ENCODE peak calls at places on chromosomes 16 and 17, in five cellular contexts. L is A549, S is GM23338, I is PC-3, J is cardiac fibroblast. U is an unnamed sample.

GRCh38 chr17:6544011-6544370 is 12.4 kb downstream of the PITPNM3 start:
- DNase-seq in L (no peak), S (no peak), I (no peak), J (no peak), U (no peak)

GRCh38 chr16:81567987-81568748 is 123.6 kb downstream of the CMIP start:
- DNase-seq in L (peak; percentile 60), S (no peak), I (peak; percentile 78), J (peak; percentile 81), U (no peak)

GRCh38 chr17:27746881-27747280 is 53.4 kb downstream of the NOS2 start:
- DNase-seq in L (no peak), S (no peak), I (no peak), J (no peak), U (no peak)

GRCh38 chr17:63349478-63350000 is 96.6 kb downstream of the CYB561 start:
- DNase-seq in L (no peak), S (no peak), I (no peak), J (peak; percentile 60), U (no peak)

GRCh38 chr17:9406046-9406631 is 169.5 kb downstream of the STX8 start:
- DNase-seq in L (no peak), S (no peak), I (no peak), J (no peak), U (no peak)

GRCh38 chr17:64022631-64023063 is 2.2 kb upstream of the ICAM2 start:
- DNase-seq in L (no peak), S (no peak), I (no peak), J (no peak), U (no peak)

GRCh38 chr17:20009052-20009301 is 182 bp upstream of the SPECC1 start:
- DNase-seq in L (no peak), S (peak; percentile 84), I (no peak), J (no peak), U (no peak)

GRCh38 chr17:42989726-42990652 is 8.2 kb upstream of the RPL27 start:
- DNase-seq in L (peak; percentile 64), S (no peak), I (peak; percentile 90), J (no peak), U (no peak)

GRCh38 chr17:57068707-57069106 is 16.3 kb upstream of the AKAP1 start:
- DNase-seq in L (no peak), S (no peak), I (no peak), J (no peak), U (no peak)

GRCh38 chr16:74291577-74292208 is 4.9 kb upstream of the PSMD7 start:
- DNase-seq in L (no peak), S (no peak), I (no peak), J (no peak), U (no peak)

GRCh38 chr16:12260647-12261262 is 284.2 kb downstream of the SNX29 start:
- DNase-seq in L (peak; percentile 71), S (peak; percentile 93), I (no peak), J (peak; percentile 16), U (no peak)

GRCh38 chr17:22233382-22233781 is 541.1 kb downstream of the KCNJ18 start:
- DNase-seq in L (no peak), S (no peak), I (no peak), J (no peak), U (no peak)

GRCh38 chr17:47733414-47734288 is 615 bp downstream of the TBX21 start:
- DNase-seq in L (no peak), S (peak; percentile 55), I (no peak), J (no peak), U (no peak)

GRCh38 chr16:67170948-67171649 is 761 bp downstream of the NOL3 start:
- DNase-seq in L (peak; percentile 51), S (no peak), I (no peak), J (no peak), U (no peak)

GRCh38 chr17:49194297-49194607 is 16.1 kb downstream of the GNGT2 start:
- DNase-seq in L (no peak), S (no peak), I (no peak), J (no peak), U (no peak)

DNA sequence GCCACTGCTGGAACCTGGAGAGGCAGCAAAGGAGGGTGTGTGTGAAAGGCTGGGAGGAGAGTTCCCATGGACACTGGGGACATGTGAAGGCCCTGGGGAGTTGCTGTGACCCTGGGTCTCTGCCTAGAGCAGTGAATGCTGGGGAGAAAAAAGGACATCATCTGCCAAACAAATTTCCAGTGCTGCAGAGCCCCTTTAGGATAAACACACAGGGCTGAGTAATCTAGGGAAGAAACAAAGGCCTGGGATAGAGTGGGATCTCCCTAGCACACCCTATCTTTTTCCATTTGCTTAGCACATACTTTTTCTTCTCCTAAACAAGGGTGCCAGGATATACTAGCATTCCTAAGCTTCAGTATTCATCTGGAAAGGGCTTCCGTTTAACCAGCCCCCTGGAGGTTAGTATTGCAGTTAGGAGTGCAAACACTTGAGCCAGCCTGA is 3.3 kb upstream of the HIGD1B start:
- DNase-seq in L (no peak), S (peak; percentile 69), I (no peak), J (peak; percentile 55), U (no peak)
- TF ChIP-seq CTCF in L (no peak), S (peak; percentile 19), I (no peak), J (no peak), U (no peak)

DNA sequence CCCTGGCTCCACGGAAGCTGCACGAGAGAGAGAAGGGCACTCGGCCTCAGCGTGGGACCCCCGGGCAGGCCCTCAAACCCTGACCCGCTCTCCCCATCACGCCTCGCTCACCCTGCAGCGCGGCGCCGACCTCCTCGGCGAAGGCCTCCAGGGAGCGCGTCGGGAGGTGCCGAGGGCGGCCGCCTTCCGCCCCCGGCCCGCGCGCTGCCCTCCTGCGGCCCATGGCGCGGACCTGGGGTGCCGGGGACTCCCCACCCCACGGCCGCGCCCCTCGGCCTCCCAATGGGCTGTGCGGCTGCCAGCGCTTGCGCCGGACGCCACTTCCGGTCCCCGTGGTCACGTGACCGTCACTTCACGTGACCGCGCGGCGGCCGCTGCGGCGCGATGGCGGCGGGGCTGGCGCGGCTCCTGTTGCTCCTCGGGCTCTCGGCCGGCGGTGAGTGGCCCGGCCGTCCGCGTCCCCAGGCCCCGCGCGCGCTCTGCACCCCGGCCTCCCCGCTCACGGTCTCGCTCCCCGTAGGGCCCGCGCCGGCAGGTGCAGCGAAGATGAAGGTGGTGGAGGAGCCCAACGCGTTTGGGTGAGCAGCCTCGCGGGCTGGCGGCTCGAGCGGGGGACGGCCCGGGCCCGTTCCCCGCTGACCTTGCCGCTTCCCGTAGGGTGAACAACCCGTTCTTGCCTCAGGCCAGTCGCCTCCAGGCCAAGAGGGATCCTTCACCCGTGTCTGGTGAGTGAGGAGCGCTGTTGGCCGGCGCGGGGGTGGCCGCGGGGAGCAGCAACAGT is at the start of the genes GNPTG and TSR3:
- DNase-seq in L (peak; percentile 90), S (peak; percentile 84), I (peak; percentile 79), J (peak; percentile 95), U (peak; percentile 96)
- TF ChIP-seq CTCF in L (no peak), S (no peak), I (no peak), J (no peak), U (no peak)

DNA sequence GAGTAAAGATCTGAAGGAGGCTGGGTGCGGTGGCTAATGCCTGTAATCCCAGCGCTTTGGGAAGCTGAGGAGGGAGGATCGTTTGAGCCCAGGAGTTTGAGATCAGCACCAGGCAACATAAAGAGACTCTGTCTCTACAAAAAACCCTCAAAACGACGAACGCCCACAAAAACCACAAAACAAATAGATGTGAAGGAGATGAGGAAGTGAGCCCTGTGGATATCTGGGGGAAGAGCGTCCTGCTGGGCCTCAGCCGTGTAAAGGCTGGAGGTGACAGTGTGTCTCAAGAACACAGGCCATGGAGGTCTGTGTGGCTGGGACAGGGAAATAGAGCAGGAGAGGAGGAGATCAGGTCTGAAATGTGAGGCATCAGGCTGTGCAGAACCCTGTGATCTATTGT is 68.7 kb downstream of the ITFG1 start:
- DNase-seq in L (no peak), S (no peak), I (peak; percentile 71), J (peak; percentile 5), U (no peak)
- TF ChIP-seq CTCF in L (no peak), S (no peak), I (no peak), J (no peak), U (peak; percentile 11)

GRCh38 chr16:718922-719321 is 2.0 kb upstream of the ANTKMT start:
- DNase-seq in L (no peak), S (no peak), I (no peak), J (no peak), U (no peak)

GRCh38 chr16:718389-718788 is 2.6 kb upstream of the ANTKMT start:
- DNase-seq in L (no peak), S (no peak), I (no peak), J (no peak), U (no peak)

GRCh38 chr16:720507-720989 is 398 bp upstream of the ANTKMT start:
- DNase-seq in L (peak; percentile 84), S (peak; percentile 73), I (peak; percentile 50), J (peak; percentile 80), U (peak; percentile 82)

GRCh38 chr16:720990-721764 is at the start of gene ANTKMT:
- DNase-seq in L (peak; percentile 88), S (peak; percentile 97), I (peak; percentile 79), J (peak; percentile 79), U (peak; percentile 98)

GRCh38 chr16:719815-720506 is 985 bp upstream of the ANTKMT start:
- DNase-seq in L (peak; percentile 74), S (no peak), I (peak; percentile 53), J (no peak), U (no peak)
- TF ChIP-seq CTCF in L (peak; percentile 36), S (peak; percentile 22), I (peak; percentile 42), J (peak; percentile 29), U (peak; percentile 28)

GRCh38 chr16:84628226-84628731 is 10.4 kb upstream of the COTL1 start:
- DNase-seq in L (no peak), S (no peak), I (no peak), J (no peak), U (no peak)
- TF ChIP-seq CTCF in L (no peak), S (no peak), I (no peak), J (no peak), U (no peak)